ENCODE peak calls at places on chromosomes 6 and 20, in ten cellular contexts. S is tibial nerve; F is CD4-positive, alpha-beta T cell; K is AG09309; H is Calu3; Z is AG04450; P is left lung; E is neural progenitor cell; D is astrocyte; A is epithelial cell of esophagus. I is an unnamed sample.

GRCh38 chr6:2973656-2974055 is 2.3 kb upstream of the SERPINB6 start:
- DNase-seq in S (no peak), F (no peak), K (no peak), H (no peak), Z (no peak), P (no peak), E (no peak), D (no peak), A (no peak), I (peak)

GRCh38 chr6:42304313-42304712 is 86.7 kb upstream of the MRPS10 start:
- DNase-seq in S (no peak), F (no peak), K (no peak), H (no peak), Z (no peak), P (no peak), E (peak), D (no peak), A (no peak), I (no peak)

GRCh38 chr20:31968299-31969126 is 562 bp downstream of the XKR7 start:
- DNase-seq in S (peak), F (peak), K (no peak), H (peak), Z (peak), P (peak), E (peak), D (peak), A (peak), I (no peak)

GRCh38 chr6:128725271-128726233 is 157.4 kb upstream of the LAMA2 start:
- DNase-seq in S (no peak), F (no peak), K (peak), H (peak), Z (no peak), P (no peak), E (peak), D (peak), A (peak), I (peak)

GRCh38 chr20:8862092-8862491 is 206.8 kb upstream of the PLCB4 start:
- DNase-seq in S (no peak), F (no peak), K (no peak), H (no peak), Z (no peak), P (no peak), E (no peak), D (no peak), A (no peak), I (no peak)

GRCh38 chr6:67594366-67594765 is 1040.7 kb upstream of the ADGRB3 start:
- DNase-seq in S (no peak), F (no peak), K (no peak), H (no peak), Z (no peak), P (no peak), E (no peak), D (no peak), A (no peak), I (no peak)

GRCh38 chr6:46410330-46410953 is 80.8 kb downstream of the RCAN2 start:
- DNase-seq in S (no peak), F (peak), K (peak), H (peak), Z (no peak), P (no peak), E (peak), D (peak), A (peak), I (no peak)

GRCh38 chr6:127458190-127458589 is 999 bp downstream of the KIAA0408 start:
- DNase-seq in S (no peak), F (no peak), K (no peak), H (no peak), Z (no peak), P (no peak), E (no peak), D (no peak), A (no peak), I (no peak)

GRCh38 chr6:36769161-36769675 is 70.0 kb downstream of the CPNE5 start:
- DNase-seq in S (no peak), F (no peak), K (no peak), H (peak), Z (no peak), P (no peak), E (peak), D (peak), A (peak), I (no peak)

GRCh38 chr6:41723178-41723935 is 12.1 kb downstream of the TFEB start:
- DNase-seq in S (peak), F (no peak), K (peak), H (peak), Z (peak), P (peak), E (no peak), D (peak), A (peak), I (no peak)

GRCh38 chr20:19130613-19130984 is 81.8 kb upstream of the SLC24A3 start:
- DNase-seq in S (no peak), F (no peak), K (no peak), H (no peak), Z (no peak), P (no peak), E (no peak), D (no peak), A (no peak), I (no peak)

GRCh38 chr6:37502703-37503485 is 3.2 kb upstream of the CCDC167 start:
- DNase-seq in S (no peak), F (peak), K (no peak), H (no peak), Z (no peak), P (no peak), E (no peak), D (no peak), A (no peak), I (no peak)

GRCh38 chr6:53059648-53060589 is 5.3 kb upstream of the FBXO9 start:
- DNase-seq in S (no peak), F (no peak), K (no peak), H (no peak), Z (no peak), P (no peak), E (peak), D (no peak), A (no peak), I (no peak)

GRCh38 chr6:15026832-15027231 is 219.0 kb upstream of the JARID2 start:
- DNase-seq in S (no peak), F (no peak), K (no peak), H (no peak), Z (peak), P (peak), E (no peak), D (peak), A (peak), I (peak)

GRCh38 chr6:113632220-113632864 is 224.8 kb upstream of the MARCKS start:
- DNase-seq in S (no peak), F (no peak), K (peak), H (peak), Z (no peak), P (peak), E (no peak), D (peak), A (peak), I (peak)

GRCh38 chr6:52493669-52494068 is 73.5 kb downstream of the EFHC1 start:
- DNase-seq in S (no peak), F (no peak), K (no peak), H (no peak), Z (no peak), P (no peak), E (no peak), D (no peak), A (no peak), I (no peak)

GRCh38 chr6:43435682-43436437 is 8.5 kb downstream of the ABCC10 start:
- DNase-seq in S (no peak), F (no peak), K (no peak), H (no peak), Z (no peak), P (no peak), E (no peak), D (no peak), A (no peak), I (no peak)

GRCh38 chr6:41346435-41346834 is 11.0 kb downstream of the NCR2 start:
- DNase-seq in S (no peak), F (no peak), K (no peak), H (no peak), Z (no peak), P (no peak), E (no peak), D (no peak), A (no peak), I (no peak)

GRCh38 chr6:43476744-43477143 is 626 bp upstream of the TJAP1 start:
- DNase-seq in S (no peak), F (no peak), K (no peak), H (no peak), Z (no peak), P (no peak), E (no peak), D (no peak), A (no peak), I (no peak)

GRCh38 chr20:4766631-4767030 is 44.9 kb downstream of the PRND start:
- DNase-seq in S (no peak), F (no peak), K (no peak), H (no peak), Z (no peak), P (peak), E (no peak), D (no peak), A (no peak), I (no peak)

GRCh38 chr6:67606905-67607828 is 1027.9 kb upstream of the ADGRB3 start:
- DNase-seq in S (no peak), F (no peak), K (no peak), H (no peak), Z (no peak), P (no peak), E (no peak), D (peak), A (no peak), I (no peak)

GRCh38 chr20:37042986-37043972 is 52.5 kb downstream of the RBL1 start:
- DNase-seq in S (no peak), F (peak), K (no peak), H (no peak), Z (no peak), P (no peak), E (no peak), D (no peak), A (no peak), I (no peak)

GRCh38 chr6:23349521-23350147 is 776.4 kb upstream of the NRSN1 start:
- DNase-seq in S (no peak), F (no peak), K (peak), H (peak), Z (peak), P (no peak), E (no peak), D (peak), A (peak), I (peak)

GRCh38 chr20:24560571-24561485 is 91.4 kb downstream of the SYNDIG1 start:
- DNase-seq in S (no peak), F (no peak), K (no peak), H (no peak), Z (no peak), P (no peak), E (no peak), D (peak), A (no peak), I (no peak)

GRCh38 chr6:30450908-30451818 is 38.1 kb upstream of the HLA-E start:
- DNase-seq in S (no peak), F (peak), K (peak), H (no peak), Z (peak), P (peak), E (peak), D (peak), A (peak), I (no peak)

GRCh38 chr6:132527791-132528190 is 10.3 kb upstream of the TAAR9 start:
- DNase-seq in S (no peak), F (no peak), K (peak), H (no peak), Z (no peak), P (no peak), E (no peak), D (no peak), A (peak), I (no peak)

GRCh38 chr6:89475634-89476033 is 42.7 kb downstream of the ANKRD6 start:
- DNase-seq in S (no peak), F (no peak), K (no peak), H (no peak), Z (no peak), P (no peak), E (no peak), D (peak), A (no peak), I (no peak)

GRCh38 chr6:19478273-19478672 is 358.9 kb upstream of the ID4 start:
- DNase-seq in S (no peak), F (no peak), K (no peak), H (no peak), Z (no peak), P (no peak), E (no peak), D (no peak), A (no peak), I (no peak)

GRCh38 chr6:19472168-19472567 is 365.0 kb upstream of the ID4 start:
- DNase-seq in S (no peak), F (no peak), K (peak), H (peak), Z (peak), P (no peak), E (no peak), D (peak), A (peak), I (peak)

GRCh38 chr6:19477563-19477962 is 359.6 kb upstream of the ID4 start:
- DNase-seq in S (no peak), F (no peak), K (no peak), H (peak), Z (no peak), P (no peak), E (no peak), D (no peak), A (peak), I (no peak)

GRCh38 chr6:19470333-19470732 is 366.8 kb upstream of the ID4 start:
- DNase-seq in S (no peak), F (no peak), K (no peak), H (no peak), Z (no peak), P (no peak), E (no peak), D (no peak), A (no peak), I (no peak)

GRCh38 chr6:19472850-19473249 is 364.3 kb upstream of the ID4 start:
- DNase-seq in S (no peak), F (no peak), K (no peak), H (peak), Z (no peak), P (no peak), E (peak), D (no peak), A (peak), I (no peak)
- TF ChIP-seq CTCF in S (no peak), F (no peak), K (peak), H (peak), Z (peak), P (no peak), E (peak), D (peak), A (peak), I (no peak)

GRCh38 chr6:93423542-93423941 is 4.2 kb upstream of the EPHA7 start:
- DNase-seq in S (no peak), F (no peak), K (no peak), H (peak), Z (no peak), P (no peak), E (peak), D (peak), A (peak), I (no peak)
- TF ChIP-seq CTCF in S (peak), F (no peak), K (peak), H (no peak), Z (peak), P (no peak), E (peak), D (peak), A (no peak), I (peak)

GRCh38 chr6:150416120-150416519 is 47.3 kb downstream of the IYD start:
- DNase-seq in S (no peak), F (no peak), K (no peak), H (no peak), Z (no peak), P (no peak), E (no peak), D (no peak), A (peak), I (no peak)

GRCh38 chr6:150417247-150417646 is 48.4 kb downstream of the IYD start:
- DNase-seq in S (no peak), F (no peak), K (no peak), H (no peak), Z (no peak), P (no peak), E (no peak), D (no peak), A (no peak), I (no peak)

GRCh38 chr6:150418825-150419594 is 50.2 kb downstream of the IYD start:
- DNase-seq in S (peak), F (peak), K (no peak), H (peak), Z (no peak), P (peak), E (peak), D (peak), A (peak), I (peak)

GRCh38 chr6:150420428-150420827 is 51.6 kb downstream of the IYD start:
- DNase-seq in S (no peak), F (no peak), K (no peak), H (no peak), Z (no peak), P (no peak), E (no peak), D (no peak), A (no peak), I (no peak)

GRCh38 chr6:150417899-150418824 is 49.4 kb downstream of the IYD start:
- DNase-seq in S (no peak), F (no peak), K (peak), H (peak), Z (peak), P (no peak), E (peak), D (peak), A (peak), I (peak)
- TF ChIP-seq CTCF in S (peak), F (peak), K (peak), H (peak), Z (peak), P (peak), E (peak), D (peak), A (peak), I (peak)

DNA sequence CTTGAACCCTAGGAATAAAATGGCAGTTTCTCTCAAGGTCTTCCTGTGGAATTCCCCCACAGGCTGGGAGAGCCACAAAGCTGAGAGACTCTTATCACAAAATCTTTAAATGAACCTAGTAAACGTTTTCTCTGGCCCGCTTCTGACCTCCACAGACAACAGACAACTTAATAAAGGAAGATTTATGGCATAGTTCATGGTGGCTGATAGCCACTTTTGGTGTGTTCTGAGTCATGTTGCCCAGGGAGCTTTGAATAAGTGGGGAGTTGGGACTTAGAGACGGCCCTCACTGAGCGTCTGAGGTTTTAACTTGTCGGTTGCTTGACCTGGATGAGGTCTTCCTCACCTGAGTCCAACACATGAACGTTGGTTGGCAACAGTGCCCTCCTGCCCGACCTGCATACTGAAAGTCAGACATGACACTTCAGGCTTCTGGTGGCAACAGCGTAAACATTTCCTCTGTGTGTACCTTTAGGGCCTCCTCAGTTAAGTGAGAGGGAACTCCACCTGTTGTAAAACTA is 124.2 kb downstream of the FOXO3 start:
- DNase-seq in S (no peak), F (no peak), K (peak), H (no peak), Z (no peak), P (peak), E (no peak), D (peak), A (no peak), I (peak)
- TF ChIP-seq CTCF in S (no peak), F (no peak), K (no peak), H (no peak), Z (no peak), P (no peak), E (no peak), D (no peak), A (no peak), I (no peak)

DNA sequence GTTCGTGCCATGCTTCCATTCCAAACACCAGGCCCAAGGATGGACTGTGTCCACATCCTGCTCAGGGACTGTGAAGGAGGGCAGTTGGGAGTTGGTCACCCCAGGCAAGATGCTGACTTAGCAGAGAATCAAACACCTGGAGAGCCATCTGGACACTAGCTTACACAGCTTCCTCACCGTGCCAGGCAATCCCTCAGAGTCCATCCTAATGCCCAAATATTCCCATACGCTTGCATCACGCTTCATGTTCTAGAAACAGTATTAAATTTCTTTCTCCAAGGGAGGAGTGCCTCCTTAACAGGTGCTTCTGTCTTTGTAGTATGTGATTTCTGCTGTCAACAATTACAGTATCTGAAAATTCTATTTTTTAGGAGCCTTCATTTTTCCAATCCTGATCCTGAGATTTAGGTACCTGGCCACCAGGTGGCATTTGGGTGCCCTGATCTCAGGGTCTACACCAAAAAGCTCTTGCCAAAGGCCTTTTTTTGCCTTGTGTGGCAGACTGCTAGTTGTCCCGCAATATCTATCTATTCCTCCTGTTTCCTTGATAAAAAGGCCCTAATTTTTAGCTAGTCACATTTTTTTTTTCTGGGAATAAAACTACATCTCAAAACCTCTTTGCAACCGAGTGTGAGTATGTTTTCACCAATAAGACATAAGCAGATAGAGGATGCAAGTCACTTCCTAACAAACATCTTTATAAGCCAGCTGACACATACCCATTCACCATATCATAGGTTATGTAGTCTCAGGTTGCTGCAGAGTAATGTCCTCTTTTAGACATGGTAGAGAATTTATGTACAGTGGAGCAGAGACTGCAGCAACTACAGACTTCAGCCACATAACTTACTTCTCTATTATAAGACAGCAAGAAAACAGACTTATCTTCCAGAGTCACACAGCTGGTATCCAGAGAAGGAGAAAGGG is 85.0 kb downstream of the PREP start:
- DNase-seq in S (no peak), F (no peak), K (no peak), H (peak), Z (no peak), P (no peak), E (peak), D (no peak), A (peak), I (no peak)
- TF ChIP-seq CTCF in S (no peak), F (no peak), K (peak), H (peak), Z (no peak), P (peak), E (peak), D (peak), A (peak), I (peak)

DNA sequence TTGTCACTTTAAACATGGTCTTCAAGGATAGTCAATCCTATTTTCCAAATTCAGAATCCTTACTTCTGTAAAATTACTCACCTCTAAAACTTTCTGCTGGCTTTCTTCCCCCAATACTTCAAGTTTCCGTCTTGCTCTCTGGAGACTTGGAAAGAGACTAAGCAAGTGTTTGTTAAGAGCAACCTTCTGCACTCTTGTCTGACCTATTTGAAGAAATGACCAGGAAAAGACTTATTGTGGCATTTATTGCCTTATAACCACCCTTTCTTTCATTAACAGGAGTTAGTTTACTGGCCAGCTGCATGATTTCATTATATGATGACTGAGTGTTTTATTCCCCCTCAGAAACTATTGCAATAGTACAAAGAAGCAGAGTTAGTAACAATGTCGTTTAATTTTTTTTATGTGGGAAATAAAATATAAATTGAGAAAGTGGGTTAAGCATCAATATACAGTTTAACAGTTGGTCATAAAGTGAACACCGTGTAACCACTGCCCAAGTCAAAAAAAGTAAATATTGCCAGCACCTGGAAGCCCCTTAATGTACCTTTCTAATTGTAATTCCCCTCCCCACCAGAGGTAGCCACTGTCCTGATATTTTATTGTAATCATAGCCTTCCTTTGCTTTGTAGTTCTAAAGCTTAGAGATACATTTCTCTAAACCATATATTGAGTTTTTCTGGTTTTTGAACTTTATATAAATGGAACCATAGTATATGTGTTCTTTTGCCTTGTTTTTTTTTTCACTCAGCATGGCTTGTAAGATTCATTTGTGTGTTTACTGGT is 180.7 kb downstream of the TBC1D7 start:
- DNase-seq in S (no peak), F (no peak), K (no peak), H (no peak), Z (no peak), P (no peak), E (no peak), D (no peak), A (no peak), I (no peak)
- TF ChIP-seq CTCF in S (no peak), F (no peak), K (no peak), H (no peak), Z (no peak), P (no peak), E (peak), D (no peak), A (no peak), I (no peak)

I was measured in HFF-Myc.